ENCODE peak calls at places on chromosomes 3 and 15, in four cellular contexts. O, F, L and R are unnamed samples.

GRCh38 chr3:30546934-30547333 is 59.5 kb upstream of the TGFBR2 start:
- DNase-seq in L (no peak), F (no peak), O (no peak), R (no peak)

GRCh38 chr15:55758580-55758986 is 15.6 kb upstream of the PRTG start:
- DNase-seq in F (no peak), O (peak; percentile 7), L (no peak), R (no peak)

GRCh38 chr15:48397841-48398240 is 66.6 kb downstream of the DUT start:
- DNase-seq in O (no peak), F (no peak), L (no peak), R (no peak)

GRCh38 chr15:67832031-67832551 is 6.8 kb downstream of the SKOR1 start:
- DNase-seq in F (no peak), O (peak; percentile 63), L (no peak), R (no peak)

GRCh38 chr15:97962263-97962662 is 1.8 kb downstream of the ARRDC4 start:
- DNase-seq in F (no peak), O (no peak), L (no peak), R (no peak)

GRCh38 chr15:59933607-59934006 is 70.5 kb upstream of the FOXB1 start:
- DNase-seq in F (no peak), O (no peak), L (no peak), R (no peak)

GRCh38 chr3:30340500-30340899 is 265.9 kb upstream of the TGFBR2 start:
- DNase-seq in L (no peak), O (no peak), F (no peak), R (no peak)

GRCh38 chr3:187191271-187191670 is 6.0 kb upstream of the RTP1 start:
- DNase-seq in O (no peak), L (no peak), F (no peak), R (no peak)

GRCh38 chr3:140758791-140759444 is 81.1 kb downstream of the TRIM42 start:
- DNase-seq in F (peak; percentile 42), L (no peak), O (no peak), R (no peak)

GRCh38 chr3:193483988-193484539 is 70.6 kb downstream of the ATP13A4 start:
- DNase-seq in O (no peak), L (no peak), F (no peak), R (no peak)

GRCh38 chr3:44077267-44077666 is 164.4 kb upstream of the TOPAZ1 start:
- DNase-seq in O (peak; percentile 29), L (no peak), F (peak; percentile 23), R (no peak)

GRCh38 chr3:42525736-42526345 is 23.4 kb downstream of the VIPR1 start:
- DNase-seq in O (no peak), L (no peak), F (no peak), R (no peak)

GRCh38 chr3:123655400-123655799 is 70.5 kb upstream of the HACD2 start:
- DNase-seq in L (no peak), O (no peak), F (no peak), R (no peak)

GRCh38 chr3:123656241-123656640 is 71.4 kb upstream of the HACD2 start:
- DNase-seq in F (no peak), O (no peak), L (no peak), R (no peak)

GRCh38 chr3:123657111-123657510 is 72.3 kb upstream of the HACD2 start:
- DNase-seq in L (no peak), F (no peak), O (no peak), R (no peak)

GRCh38 chr3:123657578-123657977 is 72.7 kb upstream of the HACD2 start:
- DNase-seq in L (no peak), O (no peak), F (no peak), R (no peak)

GRCh38 chr3:123656691-123657090 is 71.8 kb upstream of the HACD2 start:
- DNase-seq in F (no peak), O (peak; percentile 3), L (peak; percentile 4), R (no peak)
- TF ChIP-seq CTCF in F (peak; percentile 34), O (peak; percentile 64), L (no peak), R (no peak)

GRCh38 chr15:92306662-92307061 is 87.0 kb upstream of the ST8SIA2 start:
- DNase-seq in O (no peak), L (no peak), F (no peak), R (no peak)
- TF ChIP-seq CTCF in O (peak; percentile 25), L (peak; percentile 16), F (no peak), R (no peak)

GRCh38 chr15:74314897-74315438 is 52.5 kb downstream of the CYP11A1 start:
- DNase-seq in O (no peak), F (no peak), L (no peak), R (no peak)

GRCh38 chr15:74313889-74314288 is 53.6 kb downstream of the CYP11A1 start:
- DNase-seq in F (no peak), L (no peak), O (no peak), R (no peak)

GRCh38 chr15:74312445-74313007 is 54.9 kb downstream of the CYP11A1 start:
- DNase-seq in O (no peak), L (no peak), F (no peak), R (no peak)

GRCh38 chr15:74308643-74308945 is 58.9 kb downstream of the CYP11A1 start:
- DNase-seq in F (no peak), O (no peak), L (no peak), R (no peak)

DNA sequence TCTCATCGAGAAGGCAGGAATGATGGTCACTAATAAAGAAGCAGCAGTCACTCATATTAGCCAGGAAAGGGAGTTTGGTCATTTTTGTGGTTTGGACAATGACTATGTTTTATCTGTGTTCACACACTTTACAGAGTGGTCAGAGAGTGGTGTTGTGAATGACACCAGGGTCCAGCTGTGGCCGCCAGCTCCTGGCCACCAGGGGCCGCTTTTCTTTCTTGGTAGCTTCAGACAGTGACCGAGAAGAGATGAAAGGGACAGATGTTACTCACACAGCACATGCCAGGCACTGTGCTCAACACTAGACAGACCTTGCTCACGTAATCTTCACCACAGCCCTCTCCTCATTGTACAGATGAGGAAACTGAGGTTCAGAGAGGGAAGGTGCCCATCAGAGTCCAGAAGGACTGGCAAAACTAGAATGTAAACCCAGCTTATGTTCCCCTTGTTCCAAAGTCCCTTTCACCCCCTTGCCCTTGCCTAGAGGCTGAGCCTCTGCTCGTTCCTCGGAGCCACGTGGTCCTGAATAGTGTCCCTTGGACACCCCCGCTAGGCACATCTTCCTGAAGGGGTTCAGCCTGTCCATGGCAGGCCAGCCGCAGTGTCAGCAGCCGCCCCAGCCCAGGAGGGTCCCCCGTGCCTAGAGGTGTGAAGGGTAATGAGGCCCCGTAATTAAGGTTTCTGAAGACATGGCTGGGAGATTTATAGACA is 55.6 kb downstream of the CYP11A1 start:
- DNase-seq in L (peak; percentile 59), F (no peak), O (no peak), R (no peak)
- TF ChIP-seq CTCF in L (peak; percentile 85), F (peak; percentile 69), O (peak; percentile 46), R (peak; percentile 53)

DNA sequence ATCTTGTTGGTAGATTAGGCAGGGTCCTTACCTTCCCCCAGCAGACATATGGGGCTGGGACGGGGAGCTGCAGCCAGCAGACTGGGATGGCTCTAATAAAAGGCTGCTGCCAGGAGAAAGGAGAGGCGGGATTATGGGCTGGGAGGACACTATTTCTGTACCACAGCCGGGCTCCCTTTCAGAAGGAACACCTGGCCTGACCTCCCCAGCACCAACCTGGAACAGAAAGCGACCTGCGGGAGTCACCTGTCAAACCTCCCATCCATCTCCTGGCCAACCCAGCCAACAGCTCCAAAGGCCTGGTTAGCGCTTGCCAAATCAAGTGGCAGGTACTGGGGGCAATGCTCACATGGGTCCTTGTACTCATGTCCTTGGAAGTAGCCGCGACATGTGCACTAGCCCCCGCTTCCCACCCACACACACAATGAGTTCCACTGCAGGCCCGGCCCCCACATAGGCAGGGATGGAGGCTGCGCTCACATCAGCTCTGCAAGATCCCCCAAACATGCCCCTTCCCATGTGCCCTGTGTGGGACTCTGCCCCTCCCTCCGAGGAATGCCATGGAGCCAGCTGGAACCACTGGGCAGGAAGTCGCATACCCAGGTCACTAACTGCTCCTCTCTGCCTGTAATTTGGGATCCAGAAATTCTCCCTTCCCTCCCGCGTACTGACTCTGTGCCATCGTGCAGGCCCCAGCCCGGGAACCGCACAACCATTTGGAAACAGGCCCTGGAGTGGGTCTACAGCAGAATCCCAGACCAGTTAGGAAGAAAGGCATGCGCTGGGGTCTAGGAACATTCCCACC is 99.0 kb downstream of the LRIG1 start:
- DNase-seq in F (no peak), O (no peak), L (no peak), R (no peak)
- TF ChIP-seq CTCF in F (no peak), O (no peak), L (no peak), R (no peak)

GRCh38 chr3:39707314-39707909 is 102.0 kb upstream of the MYRIP start:
- DNase-seq in F (no peak), L (peak; percentile 32), O (peak; percentile 38), R (peak; percentile 10)
- TF ChIP-seq CTCF in F (peak; percentile 72), L (no peak), O (peak; percentile 89), R (peak; percentile 56)

GRCh38 chr15:90691369-90691768 is 25.8 kb upstream of the BLM start:
- DNase-seq in F (no peak), O (no peak), L (no peak), R (no peak)
- TF ChIP-seq CTCF in F (no peak), O (no peak), L (no peak), R (no peak)

GRCh38 chr3:20904674-20905073 is 718.7 kb upstream of the SGO1 start:
- DNase-seq in L (no peak), F (no peak), O (no peak), R (no peak)
- TF ChIP-seq CTCF in L (no peak), F (no peak), O (no peak), R (no peak)